ENCODE peak calls at places on chromosomes 6 and 20, in seven cellular contexts. I, A, E, R, S, K and B are unnamed samples.

GRCh38 chr6:134813146-134813545 is 136.8 kb downstream of the ALDH8A1 start:
- DNase-seq in S (no peak), R (no peak), E (no peak), A (peak), I (no peak), K (no peak), B (no peak)

GRCh38 chr6:110049696-110050465 is 71.8 kb downstream of the GPR6 start:
- DNase-seq in I (no peak), K (no peak), A (no peak), E (no peak), S (no peak), R (no peak), B (no peak)

GRCh38 chr6:129641344-129641743 is 68.6 kb downstream of the ARHGAP18 start:
- DNase-seq in K (no peak), E (no peak), R (no peak), A (no peak), I (no peak), S (no peak), B (no peak)

GRCh38 chr20:58131111-58131510 is 97.3 kb downstream of the ANKRD60 start:
- DNase-seq in S (no peak), R (no peak), I (peak), K (no peak), A (no peak), E (no peak), B (no peak)

GRCh38 chr20:35003211-35004031 is 47.8 kb downstream of the MYH7B start:
- DNase-seq in I (no peak), E (no peak), K (no peak), R (no peak), A (no peak), S (no peak), B (no peak)

GRCh38 chr20:32208499-32209154 is 947 bp downstream of the POFUT1 start:
- DNase-seq in R (no peak), I (no peak), E (no peak), S (no peak), A (no peak), K (no peak), B (no peak)

GRCh38 chr20:46348231-46348803 is 40.0 kb upstream of the CDH22 start:
- DNase-seq in E (no peak), A (no peak), I (peak), R (no peak), S (no peak), K (peak), B (no peak)

GRCh38 chr6:170533792-170534191 is 19.3 kb downstream of the PSMB1 start:
- DNase-seq in E (no peak), K (no peak), A (no peak), S (no peak), I (no peak), R (no peak), B (no peak)

GRCh38 chr20:35171438-35171752 is 477 bp upstream of the PROCR start:
- DNase-seq in A (no peak), K (no peak), E (no peak), I (no peak), R (no peak), S (no peak), B (no peak)

GRCh38 chr6:121848523-121849255 is 413.2 kb downstream of the GJA1 start:
- DNase-seq in E (no peak), A (no peak), I (no peak), K (no peak), R (no peak), S (no peak), B (no peak)

GRCh38 chr6:148438593-148438992 is 96.0 kb downstream of the SASH1 start:
- DNase-seq in K (no peak), A (no peak), R (no peak), E (no peak), S (no peak), I (no peak), B (no peak)

GRCh38 chr6:119627908-119628669 is 278.5 kb upstream of the MAN1A1 start:
- DNase-seq in R (no peak), E (no peak), A (no peak), I (no peak), K (no peak), S (no peak), B (peak)

GRCh38 chr6:111238464-111239119 is 151.3 kb downstream of the SLC16A10 start:
- DNase-seq in I (no peak), S (no peak), A (no peak), E (no peak), K (no peak), R (no peak), B (peak)

GRCh38 chr6:15518878-15519277 is 143.9 kb downstream of the DTNBP1 start:
- DNase-seq in I (no peak), S (no peak), E (no peak), K (no peak), R (no peak), A (no peak), B (no peak)

GRCh38 chr20:1427457-1428054 is 34.7 kb upstream of the FKBP1A start:
- DNase-seq in A (no peak), I (peak), E (no peak), S (no peak), K (peak), R (no peak), B (no peak)